ENCODE peak calls at places on chromosome X, in nine cellular contexts. X, J, M, U, W, R, O, A and T are unnamed samples. For H3K9me3, the result is how much of the 10 kb centered on the place peaks cover.

GRCh38 chrX:154484255-154485149 is 1.9 kb downstream of the UBL4A start:
- DNase-seq in R (no peak), M (no peak), A (no peak), X (no peak), W (peak), J (no peak), O (no peak), U (no peak), T (no peak)

GRCh38 chrX:37746268-37746931 is 33.5 kb upstream of the CYBB start:
- DNase-seq in X (no peak), W (no peak), U (no peak), A (no peak), R (no peak), J (no peak), M (no peak), O (no peak), T (no peak)

GRCh38 chrX:41522071-41522470 is 74.9 kb downstream of the NYX start:
- DNase-seq in J (no peak), W (no peak), A (no peak), M (no peak), U (no peak), X (peak), R (no peak), O (no peak), T (no peak)

GRCh38 chrX:135384161-135384836 is 37.4 kb upstream of the SMIM10L2A start:
- DNase-seq in U (no peak), X (no peak), J (no peak), R (peak), W (no peak), M (no peak), A (no peak), O (no peak), T (peak)

GRCh38 chrX:85243761-85244410 is at the start of the genes SATL1 and ZNF711:
- DNase-seq in O (peak), A (peak), W (peak), M (peak), R (no peak), J (peak), X (peak), U (peak), T (no peak)

GRCh38 chrX:155056877-155057792 is 13.8 kb downstream of the CMC4 start:
- DNase-seq in U (peak), W (peak), M (peak), O (peak), X (peak), J (peak), A (peak), R (peak), T (peak)

GRCh38 chrX:48969471-48969870 is 2.2 kb downstream of the KCND1 start:
- DNase-seq in M (no peak), X (no peak), J (no peak), R (no peak), O (no peak), W (no peak), A (no peak), U (no peak), T (no peak)

GRCh38 chrX:154458954-154459829 is 1.1 kb downstream of the PLXNA3 start:
- DNase-seq in A (peak), R (no peak), X (peak), U (no peak), J (peak), O (no peak), M (no peak), W (peak), T (no peak)

GRCh38 chrX:114028907-114029662 is 554.8 kb upstream of the HTR2C start:
- DNase-seq in W (no peak), A (no peak), R (no peak), U (no peak), X (no peak), J (no peak), M (no peak), O (no peak), T (no peak)

GRCh38 chrX:153307546-153308175 is 13.9 kb downstream of the PNMA6F start:
- DNase-seq in W (no peak), M (no peak), O (no peak), A (no peak), U (no peak), R (no peak), X (no peak), J (no peak), T (no peak)

GRCh38 chrX:7117587-7117986 is 29.9 kb upstream of the STS start:
- DNase-seq in X (no peak), A (no peak), J (no peak), O (no peak), U (peak), W (no peak), M (no peak), R (no peak), T (no peak)

GRCh38 chrX:107894038-107894437 is 68.4 kb downstream of the MID2 start:
- DNase-seq in U (no peak), A (peak), J (no peak), M (peak), W (peak), X (peak), O (no peak), R (no peak), T (no peak)

GRCh38 chrX:18252644-18253359 is 32.1 kb upstream of the BEND2 start:
- DNase-seq in X (no peak), J (no peak), U (no peak), W (no peak), O (no peak), M (no peak), A (no peak), R (no peak), T (no peak)

GRCh38 chrX:6012357-6012756 is 216.3 kb downstream of the NLGN4X start:
- DNase-seq in W (no peak), O (no peak), U (no peak), X (no peak), A (no peak), J (no peak), M (no peak), R (no peak), T (no peak)

GRCh38 chrX:101462892-101463291 is 22.4 kb upstream of the ARMCX4 start:
- DNase-seq in O (no peak), X (peak), A (no peak), R (no peak), W (no peak), U (peak), J (no peak), M (no peak), T (no peak)

GRCh38 chrX:68443155-68443868 is 10.0 kb upstream of the OPHN1 start:
- DNase-seq in O (no peak), W (no peak), M (peak), R (no peak), A (no peak), U (no peak), J (peak), X (no peak), T (no peak)

GRCh38 chrX:30702736-30703135 is 49.5 kb downstream of the GK start:
- DNase-seq in A (no peak), J (no peak), U (no peak), R (no peak), O (no peak), X (no peak), M (peak), W (no peak), T (no peak)

GRCh38 chrX:41468647-41469323 is 21.6 kb downstream of the NYX start:
- DNase-seq in R (no peak), O (no peak), A (no peak), M (peak), X (peak), U (no peak), J (no peak), W (no peak), T (no peak)

GRCh38 chrX:155070038-155070437 is 898 bp downstream of the CMC4 start:
- DNase-seq in U (no peak), R (no peak), X (no peak), W (no peak), J (no peak), O (no peak), M (no peak), A (no peak), T (no peak)

GRCh38 chrX:106897259-106897658 is 5.9 kb downstream of the RIPPLY1 start:
- DNase-seq in O (no peak), A (peak), M (peak), X (no peak), W (no peak), R (no peak), J (no peak), U (no peak), T (no peak)

GRCh38 chrX:43655961-43656494 is at the start of gene MAOA:
- DNase-seq in U (peak), X (peak), M (no peak), J (peak), R (peak), W (peak), O (peak), A (peak), T (no peak)

GRCh38 chrX:131577433-131577832 is 33.6 kb downstream of the OR13H1 start:
- DNase-seq in A (no peak), W (no peak), M (no peak), U (no peak), J (no peak), X (no peak), R (no peak), O (no peak), T (no peak)

GRCh38 chrX:77603635-77604336 is 156.6 kb downstream of the FGF16 start:
- DNase-seq in X (no peak), M (no peak), W (no peak), U (no peak), A (no peak), R (no peak), J (no peak), O (no peak), T (no peak)

GRCh38 chrX:40096395-40097091 is 1.2 kb downstream of the BCOR start:
- DNase-seq in X (peak), M (no peak), O (peak), U (peak), A (no peak), R (peak), J (peak), W (peak), T (peak)
- H3K27ac ChIP-seq in X (peak), M (no peak), O (peak), U (no peak), A (peak), R (peak), J (peak), W (peak), T (peak)

DNA sequence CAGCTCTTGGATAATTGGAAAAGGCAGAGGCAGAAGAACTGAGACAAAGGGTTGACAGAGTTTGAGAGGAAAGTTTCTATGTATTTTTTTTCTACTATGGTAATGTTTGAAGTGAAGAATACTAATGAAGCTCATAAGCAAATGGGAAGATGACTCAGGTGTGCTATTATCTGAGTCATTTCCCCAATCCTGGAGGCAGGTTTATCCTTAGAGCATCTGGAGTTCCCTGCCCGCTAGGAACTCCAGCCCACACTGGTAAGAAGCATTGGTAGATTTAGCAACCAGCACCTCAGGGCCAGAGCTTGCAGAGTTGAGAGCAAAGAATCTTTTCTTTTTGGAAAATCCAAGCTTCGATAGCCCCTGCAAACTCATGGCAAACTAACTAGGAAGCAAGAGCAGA is 55.2 kb downstream of the DOCK11 start:
- DNase-seq in U (no peak), O (no peak), R (no peak), A (no peak), X (no peak), M (peak), W (no peak), J (no peak), T (no peak)
- H3K9me3 ChIP-seq in U (under half), O (under half), R (under half), A (under half), X (under half), M (under half), W (under half), J (under half), T (under half)

DNA sequence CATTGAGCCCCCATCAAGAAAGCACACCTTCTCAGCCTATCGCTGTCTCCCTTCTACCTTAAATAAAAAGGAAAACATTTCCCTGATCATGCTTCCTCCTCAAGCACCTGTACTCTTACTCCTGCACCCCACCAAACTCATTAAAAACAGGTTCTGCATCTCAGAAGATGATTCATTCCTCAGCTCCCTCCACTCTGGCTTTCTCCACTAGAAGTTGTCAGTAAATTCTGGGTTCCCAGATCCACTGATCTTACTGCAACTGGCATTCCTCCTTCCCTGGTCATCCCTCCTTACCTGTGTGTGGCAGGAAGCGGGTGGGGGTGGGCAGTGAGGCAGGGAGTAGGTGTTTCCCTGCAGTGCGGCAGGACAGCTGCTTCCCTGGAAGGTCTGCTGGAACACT is 108.8 kb downstream of the GPR143 start:
- DNase-seq in M (no peak), U (no peak), X (no peak), J (no peak), O (no peak), A (no peak), W (no peak), R (no peak), T (no peak)
- H3K27ac ChIP-seq in M (no peak), U (no peak), X (no peak), J (peak), O (no peak), A (no peak), W (no peak), R (no peak), T (no peak)

DNA sequence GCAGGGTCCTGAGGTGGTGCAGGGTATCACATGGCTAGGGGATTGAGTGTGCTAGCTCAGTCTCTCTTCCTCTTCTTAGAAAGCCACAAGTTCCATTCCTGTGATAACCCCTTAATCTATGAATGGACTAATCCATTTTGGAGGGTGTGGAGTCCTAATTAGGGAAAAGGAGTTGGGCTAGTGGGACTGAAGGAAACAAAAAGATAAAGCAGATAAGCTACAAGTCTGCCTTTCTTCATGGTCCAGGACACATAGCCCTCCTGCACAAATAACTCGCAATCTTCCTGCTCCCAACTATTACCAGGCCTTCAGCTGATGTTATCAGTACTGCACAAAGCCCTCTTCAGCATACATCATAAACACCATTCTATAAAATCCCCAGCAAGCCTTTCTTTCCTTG is 44.2 kb downstream of the ZNF81 start:
- DNase-seq in R (no peak), U (no peak), W (no peak), X (no peak), A (no peak), M (no peak), J (no peak), O (no peak), T (no peak)
- H3K9me3 ChIP-seq in R (under half), U (half or more), W (under half), X (under half), A (under half), M (under half), J (under half), O (under half), T (under half)

GRCh38 chrX:1355131-1355799 is 18.7 kb downstream of the IL3RA start:
- DNase-seq in X (no peak), J (no peak), A (no peak), W (no peak), R (no peak), O (no peak), U (peak), M (no peak), T (no peak)
- H3K27ac ChIP-seq in X (no peak), J (peak), A (no peak), W (no peak), R (no peak), O (no peak), U (no peak), M (no peak), T (no peak)

GRCh38 chrX:22800360-22800759 is 199.4 kb upstream of the DDX53 start:
- DNase-seq in W (peak), A (no peak), J (peak), R (no peak), X (no peak), M (peak), O (peak), U (no peak), T (no peak)
- H3K9me3 ChIP-seq in W (under half), A (under half), J (under half), R (under half), X (under half), M (under half), O (under half), U (under half), T (under half)

GRCh38 chrX:16187024-16187698 is 19.9 kb downstream of the MAGEB17 start:
- DNase-seq in U (no peak), J (no peak), X (no peak), A (no peak), W (no peak), O (no peak), M (no peak), R (no peak), T (no peak)
- H3K27ac ChIP-seq in U (peak), J (no peak), X (no peak), A (no peak), W (no peak), O (no peak), M (no peak), R (no peak), T (no peak)